ENCODE peak calls at places on chromosome 11, in eight cellular contexts. W, C, G, H, F, I, Q and K are unnamed samples.

GRCh38 chr11:109439684-109440083 is 17.7 kb downstream of the C11orf87 start:
- DNase-seq in W (no peak), C (no peak), G (no peak), H (no peak), F (no peak), I (no peak), Q (no peak), K (no peak)

GRCh38 chr11:74330065-74330858 is 18.8 kb upstream of the P4HA3 start:
- DNase-seq in W (no peak), C (no peak), G (no peak), H (peak), F (no peak), I (no peak), Q (no peak), K (no peak)

GRCh38 chr11:5224538-5225479 is 2.1 kb downstream of the HBB start:
- DNase-seq in W (no peak), C (no peak), G (no peak), H (no peak), F (no peak), I (no peak), Q (no peak), K (no peak)

GRCh38 chr11:64947202-64947814 is 11.6 kb upstream of the GPHA2 start:
- DNase-seq in W (no peak), C (no peak), G (no peak), H (peak), F (peak), I (no peak), Q (no peak), K (no peak)

GRCh38 chr11:107157146-107157808 is 139.0 kb upstream of the GUCY1A2 start:
- DNase-seq in W (no peak), C (no peak), G (no peak), H (peak), F (peak), I (no peak), Q (no peak), K (no peak)

GRCh38 chr11:93031386-93031785 is 61.9 kb downstream of the MTNR1B start:
- DNase-seq in W (no peak), C (no peak), G (no peak), H (peak), F (peak), I (no peak), Q (no peak), K (no peak)

GRCh38 chr11:113715882-113716625 is 9.9 kb upstream of the TMPRSS5 start:
- DNase-seq in W (no peak), C (no peak), G (no peak), H (no peak), F (no peak), I (no peak), Q (no peak), K (no peak)

GRCh38 chr11:73430326-73430725 is 54.1 kb downstream of the RELT start:
- DNase-seq in W (no peak), C (no peak), G (no peak), H (no peak), F (peak), I (no peak), Q (no peak), K (no peak)